ENCODE peak calls at places on chromosomes 12 and 14, in four cellular contexts. One of them, this sample, is unnamed.

GRCh38 chr12:70560671-70561070 is 76.6 kb downstream of the PTPRB start:
- DNase-seq in astrocyte: no peak
- DNase-seq in psoas muscle: no peak
- DNase-seq in HepG2: peak; percentile 24
- DNase-seq in this sample: no peak

GRCh38 chr12:22100952-22101748 is 55.1 kb downstream of the CMAS start:
- DNase-seq in astrocyte: peak; percentile 47
- DNase-seq in HepG2: peak; percentile 40
- DNase-seq in psoas muscle: no peak
- DNase-seq in this sample: peak; percentile 58

GRCh38 chr12:7937867-7938506 is 2.0 kb upstream of the SLC2A3 start:
- DNase-seq in HepG2: no peak
- DNase-seq in psoas muscle: no peak
- DNase-seq in astrocyte: peak; percentile 26
- DNase-seq in this sample: no peak

GRCh38 chr12:57171668-57172067 is 24.2 kb upstream of the LRP1-AS start:
- DNase-seq in astrocyte: peak; percentile 31
- DNase-seq in HepG2: no peak
- DNase-seq in psoas muscle: no peak
- DNase-seq in this sample: no peak

GRCh38 chr12:74449872-74450271 is 87.8 kb upstream of the ATXN7L3B start:
- DNase-seq in HepG2: no peak
- DNase-seq in psoas muscle: no peak
- DNase-seq in astrocyte: peak; percentile 59
- DNase-seq in this sample: no peak

GRCh38 chr12:27710592-27711311 is at the start of gene MRPS35:
- DNase-seq in psoas muscle: peak; percentile 93
- DNase-seq in astrocyte: peak; percentile 90
- DNase-seq in HepG2: peak; percentile 72
- DNase-seq in this sample: peak; percentile 55

GRCh38 chr12:24705741-24706358 is 243.1 kb downstream of the BCAT1 start:
- DNase-seq in psoas muscle: no peak
- DNase-seq in HepG2: no peak
- DNase-seq in astrocyte: peak; percentile 43
- DNase-seq in this sample: no peak

GRCh38 chr14:81269100-81269978 is 48.6 kb upstream of the GTF2A1 start:
- DNase-seq in HepG2: peak; percentile 70
- DNase-seq in astrocyte: peak; percentile 52
- DNase-seq in psoas muscle: no peak
- DNase-seq in this sample: peak; percentile 39

DNA sequence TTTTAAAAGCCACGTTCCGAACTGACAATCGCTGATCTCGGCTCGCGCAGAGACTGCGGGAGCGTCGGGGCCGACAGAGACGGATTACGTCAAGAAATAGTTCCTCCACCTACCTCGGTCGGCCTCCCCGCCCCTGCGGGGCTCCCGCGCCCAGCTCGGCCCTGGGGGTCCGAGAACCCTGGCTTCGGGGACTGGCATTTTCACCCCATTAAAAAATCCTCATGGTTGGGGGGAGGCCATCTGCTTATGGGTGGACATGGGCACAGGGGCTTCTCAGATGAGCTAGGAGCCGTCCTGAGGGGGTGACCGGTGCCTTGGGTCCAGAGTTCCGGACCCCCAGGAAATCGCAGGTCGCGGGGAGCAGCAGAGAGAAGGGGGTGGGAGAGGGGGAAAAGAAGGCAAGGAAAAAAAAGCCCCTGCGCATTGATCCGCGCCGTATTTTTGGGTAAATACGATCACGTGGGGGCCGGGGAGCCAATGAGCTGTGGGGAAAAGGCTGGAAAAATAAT is 311 bp upstream of the HOXC9 start:
- DNase-seq in HepG2: peak; percentile 30
- DNase-seq in psoas muscle: peak; percentile 75
- DNase-seq in astrocyte: no peak
- DNase-seq in this sample: no peak
- H3K4me3 ChIP-seq in HepG2: peak overlapping the region; percentile 56
- H3K4me3 ChIP-seq in psoas muscle: peak overlapping the region; percentile 78
- H3K4me3 ChIP-seq in astrocyte: no peak overlapping the region
- H3K4me3 ChIP-seq in this sample: no peak overlapping the region

GRCh38 chr14:51870620-51871019 is 10.2 kb downstream of the GNG2 start:
- DNase-seq in psoas muscle: no peak
- DNase-seq in astrocyte: no peak
- DNase-seq in HepG2: no peak
- DNase-seq in this sample: no peak

GRCh38 chr14:51872396-51872795 is 12.0 kb downstream of the GNG2 start:
- DNase-seq in psoas muscle: no peak
- DNase-seq in HepG2: no peak
- DNase-seq in astrocyte: no peak
- DNase-seq in this sample: no peak

GRCh38 chr14:51869426-51870113 is 9.2 kb downstream of the GNG2 start:
- DNase-seq in astrocyte: no peak
- DNase-seq in HepG2: no peak
- DNase-seq in psoas muscle: no peak
- DNase-seq in this sample: no peak

GRCh38 chr14:51871846-51872245 is 11.4 kb downstream of the GNG2 start:
- DNase-seq in HepG2: no peak
- DNase-seq in psoas muscle: no peak
- DNase-seq in astrocyte: no peak
- DNase-seq in this sample: no peak

GRCh38 chr14:51873221-51873893 is 12.9 kb downstream of the GNG2 start:
- DNase-seq in astrocyte: peak; percentile 96
- DNase-seq in psoas muscle: no peak
- DNase-seq in HepG2: no peak
- DNase-seq in this sample: no peak
- H3K4me1 ChIP-seq in astrocyte: peaks cover 16% of the 10 kb centered on the region
- H3K4me1 ChIP-seq in psoas muscle: no peaks in the 10 kb centered on the region
- H3K4me1 ChIP-seq in HepG2: no peaks in the 10 kb centered on the region
- H3K4me1 ChIP-seq in this sample: no peaks in the 10 kb centered on the region

DNA sequence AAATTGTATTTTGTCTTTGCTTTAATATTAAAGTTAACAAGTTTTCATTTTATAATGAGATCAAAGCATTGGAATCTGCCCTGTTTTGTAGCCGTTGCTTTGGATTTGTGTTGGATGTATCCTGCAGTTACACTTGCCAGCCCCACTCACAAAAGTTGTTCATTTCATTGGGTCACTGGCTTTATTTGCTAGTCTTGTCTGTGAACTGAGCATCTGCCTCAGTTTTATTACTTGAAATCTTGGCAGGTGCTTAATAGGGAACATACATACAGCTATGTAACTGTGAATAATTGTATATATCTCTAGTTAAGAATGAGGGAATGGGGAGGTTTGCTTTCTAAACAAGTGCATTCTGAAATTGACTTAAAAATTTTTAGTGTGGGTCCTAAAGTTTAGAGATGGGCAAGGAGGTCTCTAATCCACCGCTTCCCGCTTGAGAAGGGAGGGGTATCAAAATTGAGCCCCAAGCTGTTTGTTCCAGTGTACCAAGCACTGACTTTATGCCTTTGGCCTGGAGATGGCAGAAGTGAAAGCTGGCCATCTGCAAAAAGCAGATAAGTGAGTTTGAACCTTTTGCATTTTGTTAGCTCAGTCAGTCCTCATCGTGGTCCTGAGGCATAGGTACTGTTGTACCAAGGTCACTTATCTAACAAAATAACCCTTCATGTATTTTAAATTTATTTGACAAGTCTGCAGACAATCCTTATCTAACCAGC is 9.3 kb downstream of the EIF5 start:
- DNase-seq in HepG2: no peak
- DNase-seq in psoas muscle: no peak
- DNase-seq in astrocyte: no peak
- DNase-seq in this sample: no peak
- H3K36me3 ChIP-seq in HepG2: peaks cover 17% of the 10 kb centered on the region
- H3K36me3 ChIP-seq in psoas muscle: peaks cover 30% of the 10 kb centered on the region
- H3K36me3 ChIP-seq in astrocyte: peaks cover 66% of the 10 kb centered on the region
- H3K36me3 ChIP-seq in this sample: peaks cover 40% of the 10 kb centered on the region

DNA sequence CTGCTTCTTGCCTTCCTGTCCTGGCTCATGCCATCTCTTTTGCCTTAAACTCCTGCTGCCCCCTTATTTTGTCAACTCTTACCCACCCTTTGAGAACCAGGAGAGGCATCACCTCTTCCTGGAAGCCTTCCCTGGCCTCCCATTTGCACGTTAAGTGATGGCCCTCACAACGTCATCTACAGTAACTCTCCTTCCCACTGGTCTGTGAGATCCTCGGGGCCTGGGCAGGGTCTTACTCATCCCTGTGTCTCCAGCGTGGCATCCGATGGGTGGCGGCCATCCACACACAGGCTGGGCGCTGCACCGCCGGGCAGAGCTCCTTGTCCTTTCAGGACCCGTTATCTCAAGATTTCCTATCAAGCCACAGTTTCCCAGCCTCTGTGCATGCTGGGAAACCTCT is 16.8 kb upstream of the CACNA2D4 start:
- DNase-seq in psoas muscle: no peak
- DNase-seq in astrocyte: no peak
- DNase-seq in HepG2: no peak
- DNase-seq in this sample: no peak
- H3K4me3 ChIP-seq in psoas muscle: peak overlapping the region; percentile 51
- H3K4me3 ChIP-seq in astrocyte: no peak overlapping the region
- H3K4me3 ChIP-seq in HepG2: no peak overlapping the region
- H3K4me3 ChIP-seq in this sample: no peak overlapping the region

DNA sequence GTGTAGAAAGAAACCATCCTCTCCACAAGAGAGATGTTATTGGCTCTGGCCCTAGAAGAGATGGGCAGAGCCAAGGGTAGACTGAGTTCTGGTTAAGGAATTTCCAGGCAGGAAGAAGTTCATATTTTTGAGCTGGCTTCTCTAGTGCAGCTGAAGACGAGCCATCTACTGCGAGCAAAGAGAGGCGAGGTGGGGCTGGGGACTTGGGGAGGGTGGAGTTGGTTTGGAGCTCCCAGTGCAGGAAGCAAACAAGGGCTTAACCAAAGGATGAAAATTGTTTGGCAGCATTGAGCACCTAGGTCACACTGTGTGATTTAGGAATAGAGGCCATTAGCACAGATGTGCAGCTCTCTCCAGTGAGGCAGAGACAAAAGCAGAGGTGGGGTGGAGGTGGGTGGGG is 239.5 kb downstream of the ZFP36L1 start:
- DNase-seq in astrocyte: no peak
- DNase-seq in psoas muscle: no peak
- DNase-seq in HepG2: no peak
- DNase-seq in this sample: no peak
- H3K4me1 ChIP-seq in astrocyte: peaks cover 18% of the 10 kb centered on the region
- H3K4me1 ChIP-seq in psoas muscle: peaks cover 67% of the 10 kb centered on the region
- H3K4me1 ChIP-seq in HepG2: peaks cover 12% of the 10 kb centered on the region
- H3K4me1 ChIP-seq in this sample: peaks cover 7% of the 10 kb centered on the region

This sample was measured in iPS DF 6.9.